ENCODE peak calls at places on chromosomes 1 and 21, in eight cellular contexts. One of them, this sample, is unnamed.

GRCh38 chr1:193654951-193655705 is 468.7 kb upstream of the B3GALT2 start:
- ATAC-seq in upper lobe of left lung: no peak
- ATAC-seq in HepG2: no peak
- ATAC-seq in GM23338: no peak
- ATAC-seq in HCT116: no peak
- ATAC-seq in Panc1: no peak
- ATAC-seq in GM12878: no peak
- ATAC-seq in K562: no peak
- ATAC-seq in this sample: no peak

GRCh38 chr1:57615956-57616355 is 192.1 kb upstream of the DAB1 start:
- ATAC-seq in GM23338: no peak
- ATAC-seq in upper lobe of left lung: no peak
- ATAC-seq in HCT116: no peak
- ATAC-seq in HepG2: no peak
- ATAC-seq in Panc1: no peak
- ATAC-seq in K562: no peak
- ATAC-seq in GM12878: no peak
- ATAC-seq in this sample: no peak

GRCh38 chr1:67144696-67145095 is 9.9 kb upstream of the C1orf141 start:
- ATAC-seq in HCT116: no peak
- ATAC-seq in HepG2: no peak
- ATAC-seq in GM23338: no peak
- ATAC-seq in Panc1: no peak
- ATAC-seq in K562: peak
- ATAC-seq in GM12878: peak
- ATAC-seq in upper lobe of left lung: no peak
- ATAC-seq in this sample: no peak

GRCh38 chr1:2300004-2300771 is 72.1 kb downstream of the SKI start:
- ATAC-seq in HCT116: no peak
- ATAC-seq in K562: peak
- ATAC-seq in HepG2: no peak
- ATAC-seq in Panc1: peak
- ATAC-seq in upper lobe of left lung: peak
- ATAC-seq in GM12878: peak
- ATAC-seq in GM23338: peak
- ATAC-seq in this sample: no peak

GRCh38 chr1:49436865-49437264 is 586.9 kb downstream of the AGBL4 start:
- ATAC-seq in GM23338: no peak
- ATAC-seq in Panc1: no peak
- ATAC-seq in GM12878: no peak
- ATAC-seq in HepG2: no peak
- ATAC-seq in HCT116: no peak
- ATAC-seq in upper lobe of left lung: no peak
- ATAC-seq in K562: no peak
- ATAC-seq in this sample: no peak

GRCh38 chr1:33163621-33164071 is 18.2 kb downstream of the TRIM62 start:
- ATAC-seq in Panc1: no peak
- ATAC-seq in GM12878: no peak
- ATAC-seq in K562: no peak
- ATAC-seq in HepG2: no peak
- ATAC-seq in HCT116: no peak
- ATAC-seq in GM23338: peak
- ATAC-seq in upper lobe of left lung: no peak
- ATAC-seq in this sample: no peak

GRCh38 chr1:8059161-8059622 is 33.1 kb upstream of the ERRFI1 start:
- ATAC-seq in HCT116: peak
- ATAC-seq in HepG2: no peak
- ATAC-seq in K562: no peak
- ATAC-seq in Panc1: no peak
- ATAC-seq in GM12878: no peak
- ATAC-seq in upper lobe of left lung: peak
- ATAC-seq in GM23338: no peak
- ATAC-seq in this sample: no peak

GRCh38 chr1:202131956-202132821 is 9.5 kb downstream of the GPR37L1 start:
- ATAC-seq in GM12878: no peak
- ATAC-seq in GM23338: peak
- ATAC-seq in HCT116: no peak
- ATAC-seq in Panc1: no peak
- ATAC-seq in HepG2: no peak
- ATAC-seq in K562: no peak
- ATAC-seq in upper lobe of left lung: peak
- ATAC-seq in this sample: peak

GRCh38 chr1:15324867-15325335 is 77.9 kb downstream of the FHAD1 start:
- ATAC-seq in K562: no peak
- ATAC-seq in GM12878: no peak
- ATAC-seq in HepG2: no peak
- ATAC-seq in GM23338: no peak
- ATAC-seq in Panc1: no peak
- ATAC-seq in upper lobe of left lung: no peak
- ATAC-seq in HCT116: no peak
- ATAC-seq in this sample: no peak

GRCh38 chr1:245825128-245825901 is 670.5 kb downstream of the KIF26B start:
- ATAC-seq in GM12878: no peak
- ATAC-seq in HCT116: peak
- ATAC-seq in GM23338: peak
- ATAC-seq in HepG2: peak
- ATAC-seq in upper lobe of left lung: no peak
- ATAC-seq in Panc1: no peak
- ATAC-seq in K562: peak
- ATAC-seq in this sample: no peak

GRCh38 chr1:78229344-78229743 is 183.6 kb downstream of the GIPC2 start:
- ATAC-seq in HCT116: no peak
- ATAC-seq in K562: no peak
- ATAC-seq in GM23338: no peak
- ATAC-seq in Panc1: no peak
- ATAC-seq in HepG2: no peak
- ATAC-seq in upper lobe of left lung: peak
- ATAC-seq in GM12878: no peak
- ATAC-seq in this sample: peak

GRCh38 chr1:2101531-2101930 is 51.3 kb downstream of the PRKCZ start:
- ATAC-seq in GM23338: no peak
- ATAC-seq in HCT116: no peak
- ATAC-seq in K562: no peak
- ATAC-seq in GM12878: no peak
- ATAC-seq in HepG2: no peak
- ATAC-seq in Panc1: no peak
- ATAC-seq in upper lobe of left lung: no peak
- ATAC-seq in this sample: no peak

GRCh38 chr1:31848381-31848897 is 32.6 kb upstream of the SPOCD1 start:
- ATAC-seq in HepG2: no peak
- ATAC-seq in upper lobe of left lung: no peak
- ATAC-seq in Panc1: no peak
- ATAC-seq in GM12878: peak
- ATAC-seq in K562: peak
- ATAC-seq in GM23338: no peak
- ATAC-seq in HCT116: no peak
- ATAC-seq in this sample: no peak

GRCh38 chr1:154784924-154785531 is 85.1 kb downstream of the KCNN3 start:
- ATAC-seq in upper lobe of left lung: no peak
- ATAC-seq in HCT116: no peak
- ATAC-seq in K562: no peak
- ATAC-seq in GM23338: peak
- ATAC-seq in HepG2: peak
- ATAC-seq in GM12878: peak
- ATAC-seq in Panc1: no peak
- ATAC-seq in this sample: peak

GRCh38 chr21:41741253-41742072 is 25.4 kb downstream of the RIPK4 start:
- ATAC-seq in Panc1: no peak
- ATAC-seq in GM12878: no peak
- ATAC-seq in HCT116: no peak
- ATAC-seq in GM23338: no peak
- ATAC-seq in K562: no peak
- ATAC-seq in HepG2: no peak
- ATAC-seq in upper lobe of left lung: no peak
- ATAC-seq in this sample: no peak

GRCh38 chr1:114033961-114034360 is 54.7 kb downstream of the OLFML3 start:
- ATAC-seq in Panc1: no peak
- ATAC-seq in GM12878: no peak
- ATAC-seq in K562: no peak
- ATAC-seq in HepG2: no peak
- ATAC-seq in GM23338: peak
- ATAC-seq in HCT116: no peak
- ATAC-seq in upper lobe of left lung: no peak
- ATAC-seq in this sample: no peak

GRCh38 chr1:45033356-45033755 is 21.3 kb downstream of the UROD start:
- ATAC-seq in Panc1: no peak
- ATAC-seq in HepG2: no peak
- ATAC-seq in HCT116: no peak
- ATAC-seq in upper lobe of left lung: no peak
- ATAC-seq in GM12878: peak
- ATAC-seq in K562: no peak
- ATAC-seq in GM23338: no peak
- ATAC-seq in this sample: no peak

GRCh38 chr1:228830954-228831481 is 95.7 kb downstream of the RHOU start:
- ATAC-seq in GM23338: no peak
- ATAC-seq in HCT116: peak
- ATAC-seq in GM12878: peak
- ATAC-seq in Panc1: peak
- ATAC-seq in HepG2: peak
- ATAC-seq in upper lobe of left lung: no peak
- ATAC-seq in K562: no peak
- ATAC-seq in this sample: no peak

DNA sequence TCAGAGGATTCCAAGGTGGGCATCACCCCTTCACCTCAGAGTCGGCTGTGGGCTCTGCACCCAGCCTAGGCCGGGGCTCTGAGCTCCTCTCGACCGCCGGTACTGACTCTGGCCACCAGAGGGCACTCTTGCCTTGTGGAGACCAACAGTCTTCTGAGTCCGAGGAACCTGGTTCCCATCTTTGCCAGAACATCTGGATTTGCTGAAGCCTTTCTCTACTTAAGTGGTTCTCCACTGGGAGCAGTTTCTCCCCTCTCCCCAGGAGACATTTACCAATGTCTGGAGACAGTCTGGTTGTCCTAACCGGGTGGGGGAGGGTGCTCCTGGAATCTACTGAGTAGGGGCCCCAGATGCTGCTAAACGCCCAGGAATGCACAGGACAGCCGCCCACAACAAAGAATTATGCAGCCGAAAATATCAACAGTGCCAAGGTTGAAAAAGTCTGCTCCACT is 9.4 kb downstream of the ETV3L start:
- ATAC-seq in Panc1: peak
- ATAC-seq in GM23338: peak
- ATAC-seq in GM12878: peak
- ATAC-seq in K562: peak
- ATAC-seq in HepG2: peak
- ATAC-seq in HCT116: peak
- ATAC-seq in upper lobe of left lung: peak
- ATAC-seq in this sample: peak
- TF ChIP-seq POLR2AphosphoS5 in Panc1: no peak
- TF ChIP-seq POLR2AphosphoS5 in GM23338: no peak
- TF ChIP-seq POLR2AphosphoS5 in GM12878: no peak
- TF ChIP-seq POLR2AphosphoS5 in K562: no peak
- TF ChIP-seq POLR2AphosphoS5 in HepG2: no peak
- TF ChIP-seq POLR2AphosphoS5 in HCT116: no peak
- TF ChIP-seq POLR2AphosphoS5 in upper lobe of left lung: no peak
- TF ChIP-seq POLR2AphosphoS5 in this sample: no peak

GRCh38 chr1:90402893-90403849 is 313.9 kb downstream of the BARHL2 start:
- ATAC-seq in GM12878: no peak
- ATAC-seq in HCT116: peak
- ATAC-seq in upper lobe of left lung: no peak
- ATAC-seq in Panc1: peak
- ATAC-seq in K562: no peak
- ATAC-seq in HepG2: peak
- ATAC-seq in GM23338: peak
- ATAC-seq in this sample: no peak
- TF ChIP-seq POLR2AphosphoS5 in GM12878: no peak
- TF ChIP-seq POLR2AphosphoS5 in HCT116: peak
- TF ChIP-seq POLR2AphosphoS5 in upper lobe of left lung: no peak
- TF ChIP-seq POLR2AphosphoS5 in Panc1: peak
- TF ChIP-seq POLR2AphosphoS5 in K562: no peak
- TF ChIP-seq POLR2AphosphoS5 in HepG2: no peak
- TF ChIP-seq POLR2AphosphoS5 in GM23338: no peak
- TF ChIP-seq POLR2AphosphoS5 in this sample: no peak

DNA sequence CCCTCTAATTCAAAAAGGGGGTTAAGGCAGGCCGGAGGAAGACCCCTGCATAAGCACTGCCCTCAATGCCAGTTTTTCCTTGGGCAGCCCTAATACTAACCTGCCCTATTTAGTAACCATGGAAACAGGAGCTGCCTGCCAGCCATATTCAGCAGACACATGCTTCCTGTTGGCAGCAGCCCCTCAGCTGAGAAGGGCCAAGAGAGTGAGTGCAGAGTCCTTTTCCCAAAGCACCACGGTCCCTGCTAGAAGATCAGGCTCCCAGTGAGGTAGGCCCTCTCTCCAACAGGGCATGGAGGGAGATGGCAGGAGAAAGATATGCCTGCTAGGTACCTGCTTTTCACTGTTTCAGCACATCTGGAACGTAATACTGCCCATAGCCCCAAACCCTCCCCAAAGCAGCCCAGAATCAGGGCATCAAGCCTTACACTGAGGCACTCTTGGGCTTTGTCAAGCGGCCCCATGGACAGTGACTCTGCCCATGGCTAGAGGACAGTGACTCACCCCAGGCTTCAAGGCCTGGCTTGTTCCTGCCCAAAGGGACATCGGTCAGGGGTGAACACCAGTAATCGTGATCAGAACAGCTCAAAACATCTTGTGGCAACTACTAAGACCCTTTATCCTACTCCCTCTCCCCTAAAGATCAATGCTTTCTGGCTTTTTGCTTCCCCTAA is 64.5 kb downstream of the BCAR3 start:
- ATAC-seq in GM23338: peak
- ATAC-seq in HepG2: peak
- ATAC-seq in upper lobe of left lung: peak
- ATAC-seq in HCT116: peak
- ATAC-seq in GM12878: no peak
- ATAC-seq in K562: no peak
- ATAC-seq in Panc1: peak
- ATAC-seq in this sample: peak
- TF ChIP-seq POLR2AphosphoS5 in GM23338: no peak
- TF ChIP-seq POLR2AphosphoS5 in HepG2: no peak
- TF ChIP-seq POLR2AphosphoS5 in upper lobe of left lung: no peak
- TF ChIP-seq POLR2AphosphoS5 in HCT116: no peak
- TF ChIP-seq POLR2AphosphoS5 in GM12878: no peak
- TF ChIP-seq POLR2AphosphoS5 in K562: no peak
- TF ChIP-seq POLR2AphosphoS5 in Panc1: no peak
- TF ChIP-seq POLR2AphosphoS5 in this sample: no peak

DNA sequence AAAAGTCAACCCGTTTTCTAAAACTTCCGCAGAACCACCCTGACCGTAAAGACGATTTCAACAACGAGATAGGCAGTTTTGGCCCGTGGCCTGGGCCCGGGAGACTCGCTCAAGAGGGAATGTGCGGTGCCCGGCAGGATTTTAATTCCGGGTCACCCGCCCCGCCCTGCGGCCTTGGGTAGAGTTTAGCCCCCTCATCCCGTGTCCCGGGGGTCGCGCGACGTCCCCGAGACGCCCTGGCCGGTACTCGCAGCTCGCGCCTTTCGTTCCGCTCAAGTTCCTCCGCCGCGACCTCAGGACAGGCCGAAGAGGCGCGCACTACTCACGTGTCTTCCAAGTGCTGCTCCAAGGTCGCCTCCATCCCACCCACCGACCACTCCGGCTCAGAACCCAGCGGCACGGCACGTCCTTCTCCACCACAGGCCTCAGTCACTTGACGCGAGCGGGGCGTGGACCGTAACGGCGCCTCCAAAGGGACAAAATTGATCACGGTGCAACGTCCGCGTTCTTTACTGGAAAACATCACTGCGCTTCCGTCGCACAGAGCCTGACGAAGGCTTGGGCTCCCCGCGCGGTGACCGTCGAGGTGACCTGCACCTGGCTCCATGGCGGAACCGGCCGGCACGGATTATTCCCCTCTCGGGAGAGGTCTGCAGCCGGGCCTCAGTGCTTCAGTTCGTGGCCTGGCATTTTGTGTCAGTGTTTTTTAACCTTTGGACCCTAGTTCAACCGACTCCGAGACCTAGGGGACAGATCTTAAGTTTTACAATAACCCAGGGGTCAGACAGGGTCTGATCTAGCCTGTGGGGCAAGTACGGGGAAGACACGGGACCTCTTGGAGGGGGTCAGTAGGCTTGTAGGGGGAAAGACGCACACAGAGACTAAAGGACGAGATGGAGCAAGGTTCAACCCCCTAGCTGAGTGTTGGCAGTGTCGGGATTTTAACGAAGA is at the start of gene LAMTOR5:
- ATAC-seq in upper lobe of left lung: peak
- ATAC-seq in Panc1: peak
- ATAC-seq in HepG2: peak
- ATAC-seq in HCT116: peak
- ATAC-seq in K562: peak
- ATAC-seq in GM12878: peak
- ATAC-seq in GM23338: peak
- ATAC-seq in this sample: peak
- TF ChIP-seq POLR2AphosphoS5 in upper lobe of left lung: peak
- TF ChIP-seq POLR2AphosphoS5 in Panc1: peak
- TF ChIP-seq POLR2AphosphoS5 in HepG2: peak
- TF ChIP-seq POLR2AphosphoS5 in HCT116: peak
- TF ChIP-seq POLR2AphosphoS5 in K562: peak
- TF ChIP-seq POLR2AphosphoS5 in GM12878: peak
- TF ChIP-seq POLR2AphosphoS5 in GM23338: peak
- TF ChIP-seq POLR2AphosphoS5 in this sample: peak

This sample was measured in gastroesophageal sphincter.